ENCODE peak calls at places on chromosomes 2 and 18, in ten cellular contexts. D, I, C, Z, Q, R, U, H, L and E are unnamed samples.

GRCh38 chr18:25832008-25832604 is 258.3 kb downstream of the SS18 start:
- DNase-seq in D (no peak), I (peak; percentile 63), C (no peak), Z (peak; percentile 37), Q (peak; percentile 25), R (peak; percentile 62), U (no peak), H (peak; percentile 17), L (peak; percentile 41), E (peak; percentile 55)

GRCh38 chr2:77054938-77055337 is 467.2 kb downstream of the LRRTM4 start:
- DNase-seq in D (no peak), I (no peak), C (no peak), Z (no peak), Q (no peak), R (no peak), U (no peak), H (peak; percentile 7), L (no peak), E (no peak)

GRCh38 chr2:35858216-35858615 is 497.4 kb upstream of the CRIM1 start:
- DNase-seq in D (no peak), I (no peak), C (no peak), Z (no peak), Q (no peak), R (no peak), U (no peak), H (no peak), L (no peak), E (no peak)

GRCh38 chr2:34652636-34653035 is 1053.5 kb upstream of the FAM98A start:
- DNase-seq in D (no peak), I (no peak), C (no peak), Z (no peak), Q (no peak), R (no peak), U (no peak), H (no peak), L (no peak), E (no peak)

GRCh38 chr18:62522178-62522509 is 681 bp upstream of the ZCCHC2 start:
- DNase-seq in D (no peak), I (no peak), C (no peak), Z (no peak), Q (no peak), R (no peak), U (peak; percentile 91), H (no peak), L (no peak), E (no peak)

GRCh38 chr2:171515672-171516298 is 6.5 kb upstream of the CYBRD1 start:
- DNase-seq in D (no peak), I (no peak), C (peak; percentile 75), Z (no peak), Q (no peak), R (no peak), U (no peak), H (no peak), L (no peak), E (no peak)

GRCh38 chr2:23700627-23701026 is 226.3 kb downstream of the ATAD2B start:
- DNase-seq in D (peak; percentile 39), I (no peak), C (no peak), Z (no peak), Q (no peak), R (peak; percentile 16), U (no peak), H (no peak), L (peak; percentile 18), E (no peak)

GRCh38 chr2:179174240-179174639 is 90.4 kb downstream of the SESTD1 start:
- DNase-seq in D (no peak), I (no peak), C (no peak), Z (no peak), Q (peak; percentile 30), R (no peak), U (no peak), H (no peak), L (no peak), E (no peak)

GRCh38 chr18:31454066-31454708 is 6.6 kb downstream of the DSG3 start:
- DNase-seq in D (no peak), I (no peak), C (no peak), Z (no peak), Q (peak; percentile 1), R (no peak), U (no peak), H (no peak), L (no peak), E (no peak)

GRCh38 chr2:85605406-85606115 is 3.1 kb upstream of the TMEM150A start:
- DNase-seq in D (peak; percentile 55), I (no peak), C (no peak), Z (no peak), Q (peak; percentile 87), R (no peak), U (no peak), H (no peak), L (no peak), E (no peak)

GRCh38 chr2:31147645-31148044 is 9.4 kb upstream of the GALNT14 start:
- DNase-seq in D (no peak), I (no peak), C (no peak), Z (no peak), Q (no peak), R (no peak), U (no peak), H (no peak), L (no peak), E (no peak)

GRCh38 chr2:53787255-53787910 is 539 bp downstream of the ERLEC1 start:
- DNase-seq in D (no peak), I (no peak), C (no peak), Z (no peak), Q (peak; percentile 30), R (peak; percentile 16), U (no peak), H (no peak), L (peak; percentile 69), E (no peak)

GRCh38 chr2:55168221-55169154 is 63.6 kb downstream of the CLHC1 start:
- DNase-seq in D (peak; percentile 85), I (no peak), C (no peak), Z (peak; percentile 54), Q (peak; percentile 70), R (peak; percentile 52), U (peak; percentile 81), H (no peak), L (peak; percentile 67), E (peak; percentile 56)
- TF ChIP-seq EP300 in D (no peak), I (no peak), C (no peak), Z (no peak), Q (no peak), R (peak; percentile 32), U (no peak), H (no peak), L (no peak), E (no peak)

GRCh38 chr18:48894266-48894600 is 56.5 kb downstream of the SMAD7 start:
- DNase-seq in D (peak; percentile 49), I (no peak), C (peak; percentile 55), Z (no peak), Q (no peak), R (no peak), U (no peak), H (no peak), L (no peak), E (no peak)

GRCh38 chr18:48892146-48892855 is 58.5 kb downstream of the SMAD7 start:
- DNase-seq in D (peak; percentile 57), I (no peak), C (peak; percentile 56), Z (no peak), Q (no peak), R (no peak), U (no peak), H (no peak), L (no peak), E (no peak)

GRCh38 chr18:48891721-48892120 is 59.0 kb downstream of the SMAD7 start:
- DNase-seq in D (peak; percentile 18), I (no peak), C (peak; percentile 19), Z (no peak), Q (no peak), R (no peak), U (no peak), H (no peak), L (no peak), E (no peak)

GRCh38 chr18:48893559-48894265 is 57.1 kb downstream of the SMAD7 start:
- DNase-seq in D (peak; percentile 49), I (no peak), C (peak; percentile 59), Z (peak; percentile 78), Q (peak; percentile 93), R (no peak), U (no peak), H (no peak), L (no peak), E (peak; percentile 53)

DNA sequence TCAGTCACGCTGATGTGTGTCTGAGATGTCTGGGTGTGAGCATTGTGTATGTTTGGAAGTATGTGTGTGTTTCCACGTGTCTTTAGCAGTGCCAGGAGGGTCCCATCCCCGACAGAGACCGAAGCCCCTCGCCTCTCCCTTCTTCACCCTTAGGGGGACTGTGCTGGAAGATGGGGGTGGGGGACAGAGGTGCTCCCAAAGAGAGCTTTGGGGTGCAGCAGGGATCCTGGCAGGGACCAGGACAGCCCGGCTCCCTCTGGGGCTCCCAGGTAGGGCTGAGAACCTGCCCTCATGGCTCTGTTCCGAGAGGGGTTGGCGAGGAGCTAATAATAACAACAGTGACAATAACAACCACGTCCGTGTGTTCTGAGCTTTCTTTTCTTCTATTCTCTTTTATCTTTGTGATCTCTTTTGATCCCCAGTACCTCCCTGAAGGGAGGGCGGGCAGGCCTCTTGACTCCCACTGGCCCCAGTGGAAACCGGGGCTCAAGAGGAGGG is 57.7 kb downstream of the SMAD7 start:
- DNase-seq in D (peak; percentile 34), I (no peak), C (peak; percentile 49), Z (no peak), Q (no peak), R (no peak), U (no peak), H (no peak), L (no peak), E (no peak)
- H3K4me1 ChIP-seq in D (peaks cover 19% of the 10 kb centered on the region), I (peaks cover 35% of the 10 kb centered on the region), C (peaks cover 21% of the 10 kb centered on the region), Z (peaks cover 4% of the 10 kb centered on the region), Q (peaks cover 94% of the 10 kb centered on the region), R (peaks cover 10% of the 10 kb centered on the region), U (peaks cover 11% of the 10 kb centered on the region), H (peaks cover 29% of the 10 kb centered on the region), L (peaks cover 25% of the 10 kb centered on the region), E (no peaks in the 10 kb centered on the region)

DNA sequence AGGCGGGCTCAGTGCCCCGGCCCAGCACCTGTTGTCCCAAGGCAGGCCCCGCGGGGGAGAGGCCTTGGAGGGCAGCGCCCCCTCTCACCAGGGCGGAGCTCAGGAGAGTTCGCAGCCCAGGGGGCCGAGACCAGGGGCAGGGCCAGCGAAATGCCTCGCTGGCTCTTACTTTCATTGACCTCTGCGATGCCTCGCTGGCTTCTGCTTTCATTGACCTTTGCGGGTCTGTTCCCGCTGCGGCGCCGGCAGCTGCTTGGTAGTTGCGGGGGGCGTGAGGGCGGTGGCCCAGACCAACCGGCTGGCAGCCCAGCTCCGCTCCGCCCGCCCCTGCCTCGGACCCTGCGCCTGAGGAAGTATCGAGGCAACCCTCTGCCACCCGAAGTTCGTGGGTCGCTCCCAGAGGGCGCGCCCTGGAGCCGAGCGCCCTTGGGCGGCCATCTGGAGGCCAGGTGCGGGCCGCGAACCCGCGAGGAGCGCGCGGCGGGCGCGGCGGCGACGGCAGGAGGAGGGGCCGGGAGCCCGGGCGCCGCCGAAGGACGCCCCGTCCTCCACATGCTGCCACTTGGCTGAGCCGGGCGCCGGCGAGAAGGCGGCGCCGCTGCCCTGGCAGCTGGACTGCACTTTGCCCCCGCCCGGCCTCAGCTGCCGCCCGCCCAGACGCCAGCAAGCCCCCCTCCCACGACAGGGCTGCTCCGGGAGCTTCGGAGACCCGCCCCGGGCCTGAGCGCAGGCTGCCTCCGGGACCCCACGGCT is 118.0 kb upstream of the MSTN start:
- DNase-seq in D (peak; percentile 71), I (peak; percentile 83), C (peak; percentile 79), Z (peak; percentile 82), Q (peak; percentile 86), R (peak; percentile 88), U (no peak), H (peak; percentile 33), L (peak; percentile 66), E (peak; percentile 57)
- TF ChIP-seq POLR2AphosphoS5 in D (no peak), I (no peak), C (no peak), Z (no peak), Q (peak; percentile 45), R (no peak), U (no peak), H (no peak), L (no peak), E (no peak)

GRCh38 chr2:197806317-197806633 is 1.9 kb downstream of the PLCL1 start:
- DNase-seq in D (no peak), I (no peak), C (no peak), Z (no peak), Q (no peak), R (no peak), U (no peak), H (no peak), L (no peak), E (no peak)
- TF ChIP-seq EP300 in D (no peak), I (no peak), C (no peak), Z (no peak), Q (no peak), R (no peak), U (no peak), H (no peak), L (no peak), E (no peak)